ENCODE peak calls at places on chromosome 15, in five cellular contexts. Q is HepG2, C is HCT116, E is GM12878, B is SK-N-SH. U is an unnamed sample.

GRCh38 chr15:37792351-37792750 is 142.1 kb upstream of the TMCO5A start:
- DNase-seq in Q (no peak), C (no peak), E (no peak), B (no peak), U (no peak)

GRCh38 chr15:50210462-50211264 is 28.7 kb downstream of the SLC27A2 start:
- DNase-seq in Q (peak; percentile 42), C (no peak), E (no peak), B (no peak), U (no peak)

GRCh38 chr15:39110336-39110735 is 470.5 kb upstream of the THBS1 start:
- DNase-seq in Q (no peak), C (no peak), E (no peak), B (no peak), U (no peak)

GRCh38 chr15:93470042-93470441 is 381.0 kb upstream of the RGMA start:
- DNase-seq in Q (no peak), C (no peak), E (no peak), B (no peak), U (no peak)

GRCh38 chr15:95025924-95026728 is 794.8 kb downstream of the MCTP2 start:
- DNase-seq in Q (no peak), C (peak; percentile 13), E (no peak), B (peak; percentile 24), U (no peak)

GRCh38 chr15:40782609-40783227 is 12.9 kb downstream of the C15orf62 start:
- DNase-seq in Q (peak; percentile 62), C (peak; percentile 68), E (no peak), B (peak; percentile 81), U (peak; percentile 91)

GRCh38 chr15:33500432-33500831 is 189.7 kb downstream of the RYR3 start:
- DNase-seq in Q (no peak), C (no peak), E (no peak), B (no peak), U (no peak)

GRCh38 chr15:45855907-45856579 is 221.2 kb downstream of the SQOR start:
- DNase-seq in Q (no peak), C (no peak), E (no peak), B (no peak), U (peak; percentile 10)

GRCh38 chr15:43153269-43153668 is 19.9 kb downstream of the TMEM62 start:
- DNase-seq in Q (no peak), C (no peak), E (no peak), B (no peak), U (no peak)

GRCh38 chr15:43144512-43144911 is 11.1 kb downstream of the TMEM62 start:
- DNase-seq in Q (no peak), C (no peak), E (no peak), B (no peak), U (no peak)

GRCh38 chr15:43146187-43146586 is 12.8 kb downstream of the TMEM62 start:
- DNase-seq in Q (no peak), C (no peak), E (no peak), B (no peak), U (no peak)

GRCh38 chr15:43151688-43152087 is 18.3 kb downstream of the TMEM62 start:
- DNase-seq in Q (no peak), C (no peak), E (no peak), B (no peak), U (no peak)

DNA sequence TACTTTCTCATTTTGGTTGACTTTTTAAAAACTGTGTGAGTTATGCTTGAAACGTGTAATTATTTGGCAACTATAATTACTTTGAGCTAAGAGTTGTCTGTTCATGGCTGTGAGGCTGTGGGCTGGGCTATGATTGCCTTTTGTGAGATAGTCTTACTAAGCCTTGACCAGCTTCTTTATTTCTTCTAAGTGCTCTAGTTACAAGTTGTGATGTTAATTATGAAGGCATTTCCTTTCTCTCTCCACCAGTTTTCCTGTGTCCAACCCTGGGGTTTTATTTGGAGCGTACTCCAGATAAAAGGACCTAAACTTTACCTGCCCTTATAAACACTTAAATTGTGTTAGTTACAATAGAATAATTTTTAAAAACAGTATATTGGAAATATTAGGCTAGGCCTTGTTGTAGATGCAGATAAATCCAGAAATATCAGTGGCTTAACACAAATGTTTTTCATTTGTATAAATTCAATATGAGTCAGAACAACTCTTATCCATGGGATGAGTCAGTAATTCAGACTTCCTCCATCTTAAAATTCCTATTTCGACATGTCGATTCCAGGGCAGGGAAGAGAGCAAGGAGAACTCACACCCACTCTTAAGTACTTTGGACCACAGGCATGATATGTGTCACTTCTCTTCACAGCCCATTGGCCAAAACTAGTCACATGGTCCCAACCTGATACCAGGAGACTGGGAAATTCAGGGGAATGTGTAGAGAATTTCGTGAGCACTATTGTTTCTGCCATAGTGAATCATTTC is 17.0 kb downstream of the TMEM62 start:
- DNase-seq in Q (no peak), C (no peak), E (no peak), B (no peak), U (no peak)
- TF ChIP-seq JUND in Q (no peak), C (no peak), E (no peak), B (peak; percentile 62), U (no peak)

GRCh38 chr15:55694652-55695150 is 48.3 kb downstream of the PRTG start:
- DNase-seq in Q (no peak), C (no peak), E (peak; percentile 48), B (no peak), U (no peak)
- TF ChIP-seq JUND in Q (no peak), C (no peak), E (no peak), B (no peak), U (no peak)

GRCh38 chr15:90571063-90571541 is 41.4 kb downstream of the CRTC3 start:
- DNase-seq in Q (no peak), C (peak; percentile 43), E (no peak), B (no peak), U (peak; percentile 27)
- TF ChIP-seq JUND in Q (no peak), C (no peak), E (no peak), B (no peak), U (no peak)

DNA sequence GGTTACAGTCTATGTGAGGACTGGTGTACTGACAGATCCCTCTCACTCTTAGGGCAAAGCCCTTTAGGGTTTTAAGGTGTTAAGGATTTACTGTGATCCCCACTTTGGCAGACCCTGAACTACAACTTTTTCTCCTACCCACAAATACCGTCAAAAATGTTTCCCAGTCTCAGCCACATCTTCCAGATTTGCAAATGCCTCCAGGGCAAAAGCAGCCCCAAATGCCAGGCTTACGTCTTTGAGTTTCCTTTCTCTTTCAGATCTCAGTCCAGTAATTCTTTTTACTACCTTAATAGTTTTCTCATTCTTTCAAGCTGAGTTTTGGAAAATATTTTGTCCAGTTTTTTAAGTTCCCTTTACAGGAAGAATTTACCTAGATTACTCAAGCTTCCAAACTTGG is 13.4 kb upstream of the ITGA11 start:
- DNase-seq in Q (no peak), C (no peak), E (no peak), B (no peak), U (no peak)
- TF ChIP-seq JUND in Q (no peak), C (no peak), E (no peak), B (no peak), U (no peak)

GRCh38 chr15:26098801-26099200 is 235.7 kb upstream of the ATP10A start:
- DNase-seq in Q (no peak), C (no peak), E (no peak), B (no peak), U (no peak)
- TF ChIP-seq JUND in Q (no peak), C (no peak), E (no peak), B (no peak), U (no peak)

GRCh38 chr15:101491739-101492640 is 2.5 kb upstream of the PCSK6 start:
- DNase-seq in Q (no peak), C (no peak), E (no peak), B (no peak), U (no peak)
- TF ChIP-seq JUND in Q (no peak), C (no peak), E (no peak), B (no peak), U (no peak)

DNA sequence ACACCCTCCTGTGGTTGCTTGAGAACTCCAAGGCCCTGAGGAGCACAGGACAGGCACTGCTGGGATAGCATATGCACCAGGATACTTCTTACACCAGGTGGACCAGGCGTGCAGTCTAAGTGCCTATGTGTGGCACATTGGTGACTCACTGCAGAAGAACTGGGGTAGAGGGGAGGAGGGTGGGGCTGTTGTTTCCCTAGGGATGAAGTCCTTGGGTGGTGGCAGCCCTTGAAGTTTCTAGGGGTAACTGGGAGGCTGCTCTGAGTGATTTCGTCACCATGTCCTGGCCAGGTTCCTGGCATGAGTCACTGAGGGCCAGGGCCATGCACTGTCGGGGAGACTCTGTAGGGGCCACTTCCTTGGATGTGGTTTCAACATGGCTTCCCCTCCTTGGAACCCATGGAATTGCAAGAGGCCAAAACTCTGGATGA is 15.9 kb downstream of the MYZAP start:
- DNase-seq in Q (peak; percentile 23), C (peak; percentile 91), E (no peak), B (no peak), U (no peak)
- TF ChIP-seq JUND in Q (no peak), C (peak; percentile 93), E (no peak), B (no peak), U (no peak)

DNA sequence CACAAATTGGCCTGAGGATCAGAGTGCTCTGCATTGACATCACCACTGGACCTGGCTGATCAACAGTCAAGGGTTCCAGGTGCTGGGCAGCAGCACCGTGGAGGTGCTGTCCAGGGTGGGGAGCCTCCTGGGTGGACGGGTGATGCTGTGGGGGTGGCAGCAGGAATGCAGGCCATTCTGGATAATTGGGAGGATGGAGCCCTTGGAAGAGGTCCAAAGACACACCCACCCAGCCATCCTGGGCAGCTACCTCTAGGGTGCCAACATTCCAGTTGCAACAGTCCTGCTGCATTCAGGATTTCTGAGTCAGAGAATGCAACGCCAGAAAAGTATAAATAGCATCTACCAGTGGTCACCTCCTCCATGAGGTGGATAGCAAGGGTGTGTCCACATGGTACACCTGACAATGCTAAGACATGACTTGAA is 26.8 kb downstream of the STARD5 start:
- DNase-seq in Q (no peak), C (peak; percentile 44), E (no peak), B (no peak), U (no peak)
- TF ChIP-seq JUND in Q (no peak), C (peak; percentile 70), E (no peak), B (no peak), U (no peak)

DNA sequence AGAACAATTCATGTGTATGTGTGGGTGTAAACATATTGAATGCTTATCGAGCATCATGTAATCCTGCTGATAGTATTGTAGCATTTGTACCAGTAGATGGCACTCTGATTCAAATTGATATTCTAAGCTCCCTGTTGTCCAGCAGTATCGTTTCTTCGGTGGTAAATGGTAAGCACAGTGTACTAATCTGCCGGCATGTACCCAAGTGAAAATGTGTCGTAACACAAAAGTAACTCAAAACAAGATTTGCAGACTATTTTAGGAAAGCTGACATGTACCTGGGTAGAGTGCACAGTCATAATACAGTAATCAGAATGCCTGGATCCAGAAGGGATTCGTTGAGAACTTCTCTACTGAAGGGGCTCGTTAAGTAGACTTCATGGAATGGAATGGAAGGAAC is 31.7 kb upstream of the MNS1 start:
- DNase-seq in Q (peak; percentile 60), C (peak; percentile 67), E (peak; percentile 31), B (peak; percentile 56), U (peak; percentile 45)
- TF ChIP-seq JUND in Q (no peak), C (no peak), E (no peak), B (no peak), U (no peak)

U was measured in T47D.